ENCODE peak calls at places on chromosomes 2 and 18, in four cellular contexts. One of them, this sample, is unnamed.

GRCh38 chr18:47380153-47380552 is 128.7 kb upstream of the SKOR2 start:
- DNase-seq in IMR-90: no peak
- DNase-seq in left ventricle myocardium inferior: no peak
- DNase-seq in cardiac fibroblast: no peak
- DNase-seq in this sample: no peak

GRCh38 chr2:170218456-170218855 is 40.5 kb downstream of the MYO3B start:
- DNase-seq in IMR-90: no peak
- DNase-seq in left ventricle myocardium inferior: no peak
- DNase-seq in cardiac fibroblast: no peak
- DNase-seq in this sample: no peak

GRCh38 chr2:231152800-231153557 is 28.1 kb upstream of the HTR2B start:
- DNase-seq in IMR-90: peak; percentile 86
- DNase-seq in left ventricle myocardium inferior: no peak
- DNase-seq in cardiac fibroblast: peak; percentile 54
- DNase-seq in this sample: peak; percentile 46

GRCh38 chr2:165144315-165144714 is 59.5 kb downstream of the SCN3A start:
- DNase-seq in IMR-90: no peak
- DNase-seq in left ventricle myocardium inferior: no peak
- DNase-seq in cardiac fibroblast: no peak
- DNase-seq in this sample: no peak

GRCh38 chr2:207284556-207285450 is 119.1 kb upstream of the KLF7 start:
- DNase-seq in IMR-90: peak; percentile 24
- DNase-seq in left ventricle myocardium inferior: no peak
- DNase-seq in cardiac fibroblast: no peak
- DNase-seq in this sample: no peak

GRCh38 chr2:128568106-128568505 is 249.4 kb upstream of the HS6ST1 start:
- DNase-seq in IMR-90: no peak
- DNase-seq in left ventricle myocardium inferior: no peak
- DNase-seq in cardiac fibroblast: no peak
- DNase-seq in this sample: no peak

GRCh38 chr2:176134978-176135575 is 5.6 kb downstream of the HOXD8 start:
- DNase-seq in IMR-90: no peak
- DNase-seq in left ventricle myocardium inferior: no peak
- DNase-seq in cardiac fibroblast: no peak
- DNase-seq in this sample: no peak

GRCh38 chr2:76281176-76281841 is 570.6 kb upstream of the GCFC2 start:
- DNase-seq in IMR-90: no peak
- DNase-seq in left ventricle myocardium inferior: no peak
- DNase-seq in cardiac fibroblast: no peak
- DNase-seq in this sample: no peak

GRCh38 chr18:24875761-24876160 is 415.3 kb downstream of the HRH4 start:
- DNase-seq in IMR-90: no peak
- DNase-seq in left ventricle myocardium inferior: no peak
- DNase-seq in cardiac fibroblast: no peak
- DNase-seq in this sample: no peak

GRCh38 chr2:1193801-1194200 is 219.5 kb upstream of the TPO start:
- DNase-seq in IMR-90: no peak
- DNase-seq in left ventricle myocardium inferior: no peak
- DNase-seq in cardiac fibroblast: no peak
- DNase-seq in this sample: no peak

GRCh38 chr2:38935568-38936172 is 46.0 kb downstream of the ARHGEF33 start:
- DNase-seq in IMR-90: peak; percentile 84
- DNase-seq in left ventricle myocardium inferior: no peak
- DNase-seq in cardiac fibroblast: peak; percentile 14
- DNase-seq in this sample: peak; percentile 10

DNA sequence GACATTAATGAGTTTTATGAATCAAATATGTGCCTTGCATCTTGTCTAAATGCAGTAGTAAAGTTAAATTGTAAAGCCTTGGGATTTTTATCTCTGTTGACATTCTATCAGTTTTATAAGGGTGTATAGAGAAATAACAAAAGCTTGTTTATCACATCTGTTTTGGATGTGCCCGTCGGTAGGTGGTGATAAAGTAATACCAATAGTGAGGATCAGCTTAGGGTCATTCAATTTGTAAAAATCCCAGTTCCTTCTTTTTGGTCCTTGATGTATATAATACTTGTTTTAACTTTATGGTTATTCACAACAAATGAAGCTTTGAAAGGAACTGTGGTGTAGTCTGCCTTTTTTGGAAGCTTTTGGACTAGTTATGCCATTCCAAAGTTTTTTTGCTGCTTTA is 12.6 kb downstream of the UBE2E3 start:
- DNase-seq in IMR-90: no peak
- DNase-seq in left ventricle myocardium inferior: no peak
- DNase-seq in cardiac fibroblast: no peak
- DNase-seq in this sample: no peak
- TF ChIP-seq CTCF in IMR-90: no peak
- TF ChIP-seq CTCF in left ventricle myocardium inferior: no peak
- TF ChIP-seq CTCF in cardiac fibroblast: no peak
- TF ChIP-seq CTCF in this sample: no peak

GRCh38 chr2:58448845-58449244 is 207.7 kb upstream of the FANCL start:
- DNase-seq in IMR-90: no peak
- DNase-seq in left ventricle myocardium inferior: no peak
- DNase-seq in cardiac fibroblast: no peak
- DNase-seq in this sample: no peak
- H3K4me3 ChIP-seq in IMR-90: no peak overlapping the region
- H3K4me3 ChIP-seq in left ventricle myocardium inferior: no peak overlapping the region
- H3K4me3 ChIP-seq in cardiac fibroblast: no peak overlapping the region
- H3K4me3 ChIP-seq in this sample: no peak overlapping the region

GRCh38 chr18:12947355-12948054 is at the start of gene SEH1L:
- DNase-seq in IMR-90: peak; percentile 98
- DNase-seq in left ventricle myocardium inferior: peak; percentile 100
- DNase-seq in cardiac fibroblast: peak; percentile 100
- DNase-seq in this sample: peak; percentile 89

GRCh38 chr18:12944724-12945123 is 3.1 kb upstream of the SEH1L start:
- DNase-seq in IMR-90: no peak
- DNase-seq in left ventricle myocardium inferior: peak; percentile 53
- DNase-seq in cardiac fibroblast: peak; percentile 77
- DNase-seq in this sample: no peak

GRCh38 chr18:12943200-12943599 is 4.6 kb upstream of the SEH1L start:
- DNase-seq in IMR-90: peak; percentile 7
- DNase-seq in left ventricle myocardium inferior: no peak
- DNase-seq in cardiac fibroblast: no peak
- DNase-seq in this sample: no peak

GRCh38 chr18:12948055-12948804 is 419 bp downstream of the SEH1L start:
- DNase-seq in IMR-90: peak; percentile 93
- DNase-seq in left ventricle myocardium inferior: peak; percentile 96
- DNase-seq in cardiac fibroblast: peak; percentile 98
- DNase-seq in this sample: peak; percentile 61

DNA sequence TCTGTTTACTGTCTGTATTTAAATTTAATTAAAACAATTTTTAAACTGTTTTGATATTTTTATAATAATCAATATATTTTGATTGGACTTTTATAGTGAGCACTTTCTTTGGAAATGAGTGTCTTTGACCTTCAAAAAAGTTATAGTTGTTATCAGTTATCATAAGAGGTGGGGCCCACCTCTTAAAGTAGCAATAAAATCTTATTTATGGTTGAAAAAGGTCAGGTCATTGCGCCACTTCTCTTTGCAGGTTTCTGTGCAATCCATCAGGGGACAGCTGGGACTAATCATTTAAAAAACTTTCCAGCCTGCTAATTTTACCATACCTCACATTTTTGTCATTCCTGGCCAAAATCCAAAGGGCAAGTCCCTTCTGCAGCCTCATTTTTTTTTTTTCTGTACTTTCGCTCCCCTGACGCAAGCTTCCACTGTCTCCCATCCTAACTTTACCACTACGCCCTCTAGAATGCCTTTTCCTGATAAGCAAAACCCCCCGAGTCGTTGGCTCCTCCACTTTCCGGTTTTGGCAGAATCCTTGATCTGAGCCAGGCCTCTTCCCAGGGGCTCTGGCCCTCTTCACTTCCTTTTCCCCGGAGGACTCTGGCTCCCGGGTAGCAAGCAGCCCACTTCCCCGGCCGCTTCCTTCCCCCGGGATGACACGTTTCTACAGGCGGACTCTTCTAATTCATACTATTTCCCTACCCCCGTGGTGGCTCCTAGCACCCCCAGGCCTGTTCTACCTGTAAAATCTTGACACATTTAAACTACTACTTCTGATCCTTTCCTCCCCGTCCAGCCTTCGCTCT is 1.1 kb upstream of the SEH1L start:
- DNase-seq in IMR-90: peak; percentile 89
- DNase-seq in left ventricle myocardium inferior: peak; percentile 46
- DNase-seq in cardiac fibroblast: peak; percentile 99
- DNase-seq in this sample: peak; percentile 94
- TF ChIP-seq CTCF in IMR-90: peak; percentile 6
- TF ChIP-seq CTCF in left ventricle myocardium inferior: no peak
- TF ChIP-seq CTCF in cardiac fibroblast: no peak
- TF ChIP-seq CTCF in this sample: peak; percentile 8

DNA sequence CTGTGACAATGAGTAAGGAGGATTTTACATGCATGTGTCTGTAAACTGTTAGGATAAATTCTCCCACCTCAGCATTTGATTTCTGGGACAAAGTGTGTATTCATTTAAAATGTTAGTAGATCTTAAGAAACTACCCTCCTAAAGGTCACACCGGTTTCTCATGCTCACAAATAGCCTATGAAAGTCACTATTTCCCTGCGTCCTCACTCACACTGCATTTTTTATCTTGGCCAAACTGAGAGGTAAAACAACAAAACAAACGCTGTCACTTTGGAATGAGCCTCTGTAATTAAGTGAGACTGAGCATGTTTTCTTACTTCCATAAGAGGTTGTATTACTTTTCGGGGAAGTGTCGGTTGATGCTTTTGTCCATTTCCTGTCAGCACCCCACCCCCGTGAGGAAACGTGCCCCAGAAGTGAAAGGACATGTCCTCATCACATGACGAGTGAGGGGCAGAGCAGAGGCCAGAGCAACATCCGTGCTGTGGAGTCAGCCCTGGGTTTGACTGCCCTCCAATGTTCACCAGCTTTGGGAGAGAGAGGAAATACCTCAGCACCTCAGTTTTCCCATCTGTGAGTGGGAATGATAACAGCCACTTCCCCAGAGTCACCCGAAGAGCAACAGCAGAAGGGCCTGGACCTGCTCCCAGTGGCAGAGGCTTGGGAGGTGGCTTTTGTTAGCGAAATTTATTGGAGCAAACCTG is 3.1 kb downstream of the GYPC start:
- DNase-seq in IMR-90: peak; percentile 73
- DNase-seq in left ventricle myocardium inferior: peak; percentile 78
- DNase-seq in cardiac fibroblast: peak; percentile 94
- DNase-seq in this sample: no peak
- H3K4me3 ChIP-seq in IMR-90: no peak overlapping the region
- H3K4me3 ChIP-seq in left ventricle myocardium inferior: peak overlapping the region; percentile 77
- H3K4me3 ChIP-seq in cardiac fibroblast: no peak overlapping the region
- H3K4me3 ChIP-seq in this sample: no peak overlapping the region

GRCh38 chr2:237614151-237614720 is 13.2 kb upstream of the LRRFIP1 start:
- DNase-seq in IMR-90: peak; percentile 52
- DNase-seq in left ventricle myocardium inferior: no peak
- DNase-seq in cardiac fibroblast: peak; percentile 73
- DNase-seq in this sample: no peak
- TF ChIP-seq CTCF in IMR-90: no peak
- TF ChIP-seq CTCF in left ventricle myocardium inferior: no peak
- TF ChIP-seq CTCF in cardiac fibroblast: peak; percentile 5
- TF ChIP-seq CTCF in this sample: no peak

DNA sequence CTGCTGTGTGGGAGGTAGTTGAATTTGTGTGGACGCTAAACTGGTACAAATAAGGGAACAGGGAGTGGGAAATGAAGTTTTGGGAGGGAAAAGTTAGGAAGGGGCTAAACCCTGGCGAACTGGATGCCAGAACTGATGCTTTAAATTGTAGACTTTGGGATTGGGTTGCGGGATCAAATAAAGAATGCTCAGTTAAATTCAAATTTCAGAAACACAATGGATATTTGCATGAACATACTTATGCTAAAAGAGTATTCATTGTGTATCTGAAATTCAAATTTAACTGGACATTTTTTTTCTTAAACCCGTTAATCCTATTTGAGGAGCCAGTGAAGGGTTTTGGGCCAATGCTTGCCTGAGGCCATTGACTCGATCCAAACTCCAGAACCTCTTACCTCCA is 44.1 kb upstream of the YWHAQ start:
- DNase-seq in IMR-90: no peak
- DNase-seq in left ventricle myocardium inferior: no peak
- DNase-seq in cardiac fibroblast: no peak
- DNase-seq in this sample: no peak
- H3K4me3 ChIP-seq in IMR-90: no peak overlapping the region
- H3K4me3 ChIP-seq in left ventricle myocardium inferior: no peak overlapping the region
- H3K4me3 ChIP-seq in cardiac fibroblast: no peak overlapping the region
- H3K4me3 ChIP-seq in this sample: no peak overlapping the region

DNA sequence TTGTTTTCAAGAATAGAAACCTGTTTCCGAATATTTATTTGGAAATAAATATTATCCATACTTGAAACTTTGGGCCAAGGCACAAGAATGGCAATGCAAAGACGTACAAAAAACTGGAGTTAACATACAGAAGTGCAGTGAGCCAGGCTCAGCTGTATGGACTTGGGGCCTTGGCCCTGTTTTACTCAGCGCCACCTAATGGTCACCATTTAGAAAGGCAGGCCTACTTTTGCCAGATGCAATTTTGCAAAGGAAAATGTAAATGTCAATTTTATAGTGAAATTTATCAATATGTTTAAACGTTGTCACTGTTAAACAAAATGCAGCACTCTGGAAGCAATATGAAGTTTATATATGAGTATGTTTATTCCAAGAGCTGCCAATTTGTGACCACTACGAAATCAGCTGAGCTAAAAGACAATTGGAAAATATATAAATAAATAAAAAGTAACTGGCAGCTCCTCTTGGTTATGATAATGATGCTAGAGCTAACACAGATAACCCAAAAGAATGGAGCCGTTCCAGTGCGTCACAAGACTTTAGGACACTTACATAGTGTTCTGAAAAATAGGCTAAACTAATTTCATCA is 155.0 kb downstream of the ARHGAP15 start:
- DNase-seq in IMR-90: peak; percentile 50
- DNase-seq in left ventricle myocardium inferior: no peak
- DNase-seq in cardiac fibroblast: peak; percentile 66
- DNase-seq in this sample: no peak
- TF ChIP-seq CTCF in IMR-90: peak; percentile 61
- TF ChIP-seq CTCF in left ventricle myocardium inferior: peak; percentile 49
- TF ChIP-seq CTCF in cardiac fibroblast: peak; percentile 89
- TF ChIP-seq CTCF in this sample: peak; percentile 80

GRCh38 chr18:74532511-74533025 is 1.7 kb upstream of the CNDP1 start:
- DNase-seq in IMR-90: no peak
- DNase-seq in left ventricle myocardium inferior: no peak
- DNase-seq in cardiac fibroblast: no peak
- DNase-seq in this sample: no peak
- H3K4me3 ChIP-seq in IMR-90: no peak overlapping the region
- H3K4me3 ChIP-seq in left ventricle myocardium inferior: no peak overlapping the region
- H3K4me3 ChIP-seq in cardiac fibroblast: no peak overlapping the region
- H3K4me3 ChIP-seq in this sample: no peak overlapping the region

This sample was measured in AG09309.